ENCODE peak calls at places on chromosomes 5 and 9, in seven cellular contexts. One of them, this sample, is unnamed.

GRCh38 chr5:31157719-31158118 is 35.8 kb upstream of the CDH6 start:
- DNase-seq in CD8-positive, alpha-beta memory T cell: no peak
- DNase-seq in stimulated activated effector memory CD8-positive, alpha-beta T cell treated with anti-CD3 and anti-CD28 coated beads, Interleukin-12 subunit alpha, Interleukin-12 subunit beta, amount 100 ng/mL, for 72 hours: no peak
- DNase-seq in stimulated activated CD8-positive, alpha-beta memory T cell treated with anti-CD3 and anti-CD28 coated beads, Interleukin-4, amount 100 ng/mL, for 24 hours: no peak
- DNase-seq in left cardiac atrium: no peak
- DNase-seq in bronchial epithelial cell: peak; percentile 18
- DNase-seq in mucosa of gallbladder: no peak
- DNase-seq in this sample: no peak

GRCh38 chr5:109868737-109869136 is 179.0 kb downstream of the MAN2A1 start:
- DNase-seq in CD8-positive, alpha-beta memory T cell: no peak
- DNase-seq in stimulated activated effector memory CD8-positive, alpha-beta T cell treated with anti-CD3 and anti-CD28 coated beads, Interleukin-12 subunit alpha, Interleukin-12 subunit beta, amount 100 ng/mL, for 72 hours: no peak
- DNase-seq in stimulated activated CD8-positive, alpha-beta memory T cell treated with anti-CD3 and anti-CD28 coated beads, Interleukin-4, amount 100 ng/mL, for 24 hours: no peak
- DNase-seq in left cardiac atrium: no peak
- DNase-seq in bronchial epithelial cell: no peak
- DNase-seq in mucosa of gallbladder: no peak
- DNase-seq in this sample: no peak

GRCh38 chr9:105262497-105262896 is 18.0 kb downstream of the SLC44A1 start:
- DNase-seq in CD8-positive, alpha-beta memory T cell: no peak
- DNase-seq in stimulated activated effector memory CD8-positive, alpha-beta T cell treated with anti-CD3 and anti-CD28 coated beads, Interleukin-12 subunit alpha, Interleukin-12 subunit beta, amount 100 ng/mL, for 72 hours: no peak
- DNase-seq in stimulated activated CD8-positive, alpha-beta memory T cell treated with anti-CD3 and anti-CD28 coated beads, Interleukin-4, amount 100 ng/mL, for 24 hours: no peak
- DNase-seq in left cardiac atrium: no peak
- DNase-seq in bronchial epithelial cell: no peak
- DNase-seq in mucosa of gallbladder: no peak
- DNase-seq in this sample: no peak

GRCh38 chr5:81393783-81394718 is at the start of gene ACOT12:
- DNase-seq in CD8-positive, alpha-beta memory T cell: no peak
- DNase-seq in stimulated activated effector memory CD8-positive, alpha-beta T cell treated with anti-CD3 and anti-CD28 coated beads, Interleukin-12 subunit alpha, Interleukin-12 subunit beta, amount 100 ng/mL, for 72 hours: no peak
- DNase-seq in stimulated activated CD8-positive, alpha-beta memory T cell treated with anti-CD3 and anti-CD28 coated beads, Interleukin-4, amount 100 ng/mL, for 24 hours: no peak
- DNase-seq in left cardiac atrium: peak; percentile 26
- DNase-seq in bronchial epithelial cell: no peak
- DNase-seq in mucosa of gallbladder: no peak
- DNase-seq in this sample: no peak

GRCh38 chr9:127980056-127980705 is 608 bp downstream of the EEIG1 start:
- DNase-seq in CD8-positive, alpha-beta memory T cell: peak; percentile 46
- DNase-seq in stimulated activated effector memory CD8-positive, alpha-beta T cell treated with anti-CD3 and anti-CD28 coated beads, Interleukin-12 subunit alpha, Interleukin-12 subunit beta, amount 100 ng/mL, for 72 hours: peak; percentile 82
- DNase-seq in stimulated activated CD8-positive, alpha-beta memory T cell treated with anti-CD3 and anti-CD28 coated beads, Interleukin-4, amount 100 ng/mL, for 24 hours: no peak
- DNase-seq in left cardiac atrium: peak; percentile 60
- DNase-seq in bronchial epithelial cell: no peak
- DNase-seq in mucosa of gallbladder: peak; percentile 41
- DNase-seq in this sample: no peak

GRCh38 chr5:156310115-156310514 is 16.8 kb upstream of the SGCD start:
- DNase-seq in CD8-positive, alpha-beta memory T cell: no peak
- DNase-seq in stimulated activated effector memory CD8-positive, alpha-beta T cell treated with anti-CD3 and anti-CD28 coated beads, Interleukin-12 subunit alpha, Interleukin-12 subunit beta, amount 100 ng/mL, for 72 hours: no peak
- DNase-seq in stimulated activated CD8-positive, alpha-beta memory T cell treated with anti-CD3 and anti-CD28 coated beads, Interleukin-4, amount 100 ng/mL, for 24 hours: no peak
- DNase-seq in left cardiac atrium: no peak
- DNase-seq in bronchial epithelial cell: no peak
- DNase-seq in mucosa of gallbladder: peak; percentile 10
- DNase-seq in this sample: no peak

GRCh38 chr5:172102913-172103629 is 85.0 kb downstream of the STK10 start:
- DNase-seq in CD8-positive, alpha-beta memory T cell: no peak
- DNase-seq in stimulated activated effector memory CD8-positive, alpha-beta T cell treated with anti-CD3 and anti-CD28 coated beads, Interleukin-12 subunit alpha, Interleukin-12 subunit beta, amount 100 ng/mL, for 72 hours: no peak
- DNase-seq in stimulated activated CD8-positive, alpha-beta memory T cell treated with anti-CD3 and anti-CD28 coated beads, Interleukin-4, amount 100 ng/mL, for 24 hours: no peak
- DNase-seq in left cardiac atrium: peak; percentile 85
- DNase-seq in bronchial epithelial cell: peak; percentile 98
- DNase-seq in mucosa of gallbladder: peak; percentile 76
- DNase-seq in this sample: no peak

GRCh38 chr9:26809795-26810194 is 82.8 kb downstream of the CAAP1 start:
- DNase-seq in CD8-positive, alpha-beta memory T cell: no peak
- DNase-seq in stimulated activated effector memory CD8-positive, alpha-beta T cell treated with anti-CD3 and anti-CD28 coated beads, Interleukin-12 subunit alpha, Interleukin-12 subunit beta, amount 100 ng/mL, for 72 hours: no peak
- DNase-seq in stimulated activated CD8-positive, alpha-beta memory T cell treated with anti-CD3 and anti-CD28 coated beads, Interleukin-4, amount 100 ng/mL, for 24 hours: no peak
- DNase-seq in left cardiac atrium: no peak
- DNase-seq in bronchial epithelial cell: peak; percentile 52
- DNase-seq in mucosa of gallbladder: no peak
- DNase-seq in this sample: no peak

GRCh38 chr9:97710356-97711222 is 13.4 kb upstream of the XPA start:
- DNase-seq in CD8-positive, alpha-beta memory T cell: peak; percentile 26
- DNase-seq in stimulated activated effector memory CD8-positive, alpha-beta T cell treated with anti-CD3 and anti-CD28 coated beads, Interleukin-12 subunit alpha, Interleukin-12 subunit beta, amount 100 ng/mL, for 72 hours: peak; percentile 61
- DNase-seq in stimulated activated CD8-positive, alpha-beta memory T cell treated with anti-CD3 and anti-CD28 coated beads, Interleukin-4, amount 100 ng/mL, for 24 hours: no peak
- DNase-seq in left cardiac atrium: peak; percentile 44
- DNase-seq in bronchial epithelial cell: peak; percentile 58
- DNase-seq in mucosa of gallbladder: peak; percentile 46
- DNase-seq in this sample: peak; percentile 3

GRCh38 chr5:78543916-78544315 is 104.7 kb downstream of the LHFPL2 start:
- DNase-seq in CD8-positive, alpha-beta memory T cell: no peak
- DNase-seq in stimulated activated effector memory CD8-positive, alpha-beta T cell treated with anti-CD3 and anti-CD28 coated beads, Interleukin-12 subunit alpha, Interleukin-12 subunit beta, amount 100 ng/mL, for 72 hours: no peak
- DNase-seq in stimulated activated CD8-positive, alpha-beta memory T cell treated with anti-CD3 and anti-CD28 coated beads, Interleukin-4, amount 100 ng/mL, for 24 hours: no peak
- DNase-seq in left cardiac atrium: no peak
- DNase-seq in bronchial epithelial cell: no peak
- DNase-seq in mucosa of gallbladder: no peak
- DNase-seq in this sample: no peak

GRCh38 chr9:89658401-89658800 is 53.6 kb downstream of the GADD45G start:
- DNase-seq in CD8-positive, alpha-beta memory T cell: no peak
- DNase-seq in stimulated activated effector memory CD8-positive, alpha-beta T cell treated with anti-CD3 and anti-CD28 coated beads, Interleukin-12 subunit alpha, Interleukin-12 subunit beta, amount 100 ng/mL, for 72 hours: no peak
- DNase-seq in stimulated activated CD8-positive, alpha-beta memory T cell treated with anti-CD3 and anti-CD28 coated beads, Interleukin-4, amount 100 ng/mL, for 24 hours: no peak
- DNase-seq in left cardiac atrium: no peak
- DNase-seq in bronchial epithelial cell: no peak
- DNase-seq in mucosa of gallbladder: no peak
- DNase-seq in this sample: no peak